ENCODE peak calls at places on chromosomes 7 and 10, in ten cellular contexts. L is activated T-helper 1 cell treated with anti-CD3 and anti-CD28 coated beads, Interleukin-2, amount 50 U/mL, for 16 hours; Q is naive thymus-derived CD8-positive, alpha-beta T cell; H is NCI-H2107; K is M059J; T is OCI-LY7; E is cardiac muscle cell; D is stimulated activated CD8-positive, alpha-beta memory T cell treated with anti-CD3 and anti-CD28 coated beads, Interleukin-15, amount 100 ng/mL, for 1 hour; U is memory B cell; C is NCI-H460. W is an unnamed sample.

GRCh38 chr7:16178069-16178468 is 243.3 kb downstream of the CRPPA start:
- DNase-seq in L (no peak), Q (no peak), H (no peak), K (no peak), T (no peak), E (no peak), D (no peak), U (no peak), C (no peak), W (no peak)

GRCh38 chr10:125103466-125104377 is 56.6 kb downstream of the CTBP2 start:
- DNase-seq in L (no peak), Q (no peak), H (peak; percentile 8), K (no peak), T (no peak), E (no peak), D (no peak), U (no peak), C (no peak), W (no peak)

GRCh38 chr10:132899751-132900065 is 42.7 kb downstream of the CFAP46 start:
- DNase-seq in L (no peak), Q (no peak), H (no peak), K (no peak), T (no peak), E (no peak), D (no peak), U (no peak), C (no peak), W (no peak)

GRCh38 chr7:151684408-151685175 is 164.9 kb upstream of the RHEB start:
- DNase-seq in L (no peak), Q (no peak), H (no peak), K (peak; percentile 48), T (no peak), E (no peak), D (no peak), U (no peak), C (no peak), W (peak; percentile 56)

GRCh38 chr7:14381306-14381705 is 391.8 kb upstream of the ETV1 start:
- DNase-seq in L (no peak), Q (no peak), H (no peak), K (peak; percentile 39), T (no peak), E (no peak), D (no peak), U (no peak), C (no peak), W (peak; percentile 81)

GRCh38 chr10:71274901-71275796 is 43.9 kb upstream of the SLC29A3 start:
- DNase-seq in L (no peak), Q (no peak), H (no peak), K (no peak), T (no peak), E (no peak), D (no peak), U (no peak), C (no peak), W (no peak)

GRCh38 chr7:101684980-101685323 is 55.9 kb upstream of the MYL10 start:
- DNase-seq in L (no peak), Q (no peak), H (no peak), K (no peak), T (no peak), E (no peak), D (no peak), U (no peak), C (no peak), W (no peak)

GRCh38 chr7:92740713-92741126 is 95.7 kb downstream of the CDK6 start:
- DNase-seq in L (no peak), Q (no peak), H (no peak), K (peak; percentile 96), T (no peak), E (no peak), D (no peak), U (no peak), C (no peak), W (peak; percentile 94)

GRCh38 chr10:34528320-34528719 is 286.8 kb downstream of the PARD3 start:
- DNase-seq in L (no peak), Q (no peak), H (peak; percentile 59), K (peak; percentile 95), T (no peak), E (no peak), D (no peak), U (no peak), C (peak; percentile 85), W (peak; percentile 96)

GRCh38 chr10:28595618-28596017 is 62.7 kb downstream of the WAC start:
- DNase-seq in L (no peak), Q (no peak), H (no peak), K (no peak), T (no peak), E (peak; percentile 25), D (no peak), U (no peak), C (no peak), W (no peak)

GRCh38 chr10:132845780-132846595 is 60.0 kb upstream of the NKX6-2 start:
- DNase-seq in L (no peak), Q (no peak), H (no peak), K (no peak), T (no peak), E (no peak), D (no peak), U (no peak), C (no peak), W (no peak)

GRCh38 chr10:128047991-128048826 is 78.0 kb downstream of the MKI67 start:
- DNase-seq in L (no peak), Q (peak; percentile 35), H (no peak), K (no peak), T (peak; percentile 74), E (peak; percentile 68), D (no peak), U (no peak), C (no peak), W (no peak)

GRCh38 chr10:8050561-8051108 is 3.9 kb upstream of the GATA3 start:
- DNase-seq in L (no peak), Q (peak; percentile 45), H (no peak), K (peak; percentile 69), T (no peak), E (no peak), D (no peak), U (no peak), C (no peak), W (peak; percentile 34)

GRCh38 chr7:14286036-14286435 is 296.6 kb upstream of the ETV1 start:
- DNase-seq in L (no peak), Q (no peak), H (no peak), K (no peak), T (no peak), E (no peak), D (no peak), U (no peak), C (no peak), W (peak; percentile 44)

GRCh38 chr10:128377988-128378387 is 251.8 kb upstream of the MKI67 start:
- DNase-seq in L (no peak), Q (no peak), H (no peak), K (no peak), T (no peak), E (no peak), D (no peak), U (no peak), C (no peak), W (no peak)

GRCh38 chr7:134798155-134798554 is 18.7 kb downstream of the CALD1 start:
- DNase-seq in L (no peak), Q (no peak), H (no peak), K (no peak), T (no peak), E (no peak), D (no peak), U (no peak), C (no peak), W (no peak)

GRCh38 chr10:77195101-77195500 is 442.5 kb downstream of the KCNMA1 start:
- DNase-seq in L (no peak), Q (no peak), H (no peak), K (peak; percentile 97), T (no peak), E (peak; percentile 27), D (no peak), U (no peak), C (no peak), W (peak; percentile 94)

GRCh38 chr10:44864042-44864436 is 47.1 kb upstream of the TMEM72 start:
- DNase-seq in L (no peak), Q (peak; percentile 12), H (no peak), K (no peak), T (no peak), E (peak; percentile 49), D (no peak), U (no peak), C (no peak), W (no peak)

GRCh38 chr7:26624839-26625238 is 239.6 kb downstream of the SKAP2 start:
- DNase-seq in L (no peak), Q (no peak), H (no peak), K (no peak), T (no peak), E (peak; percentile 86), D (no peak), U (no peak), C (no peak), W (no peak)

GRCh38 chr7:44415047-44415446 is 75.4 kb downstream of the NUDCD3 start:
- DNase-seq in L (no peak), Q (no peak), H (no peak), K (peak; percentile 95), T (no peak), E (no peak), D (no peak), U (no peak), C (no peak), W (peak; percentile 79)

GRCh38 chr7:2104716-2105115 is 128.0 kb downstream of the MAD1L1 start:
- DNase-seq in L (no peak), Q (no peak), H (no peak), K (no peak), T (no peak), E (no peak), D (no peak), U (no peak), C (no peak), W (no peak)

GRCh38 chr10:95341716-95342130 is 50.9 kb upstream of the PDLIM1 start:
- DNase-seq in L (no peak), Q (no peak), H (no peak), K (peak; percentile 90), T (no peak), E (no peak), D (no peak), U (no peak), C (no peak), W (peak; percentile 25)

GRCh38 chr10:48945441-48946143 is 6.0 kb upstream of the LRRC18 start:
- DNase-seq in L (no peak), Q (no peak), H (no peak), K (no peak), T (no peak), E (no peak), D (no peak), U (no peak), C (no peak), W (no peak)

GRCh38 chr10:44385726-44386438 is 985 bp upstream of the CXCL12 start:
- DNase-seq in L (no peak), Q (no peak), H (no peak), K (no peak), T (no peak), E (no peak), D (no peak), U (no peak), C (no peak), W (no peak)

GRCh38 chr10:35216303-35216905 is 89.8 kb downstream of the CREM start:
- DNase-seq in L (no peak), Q (no peak), H (no peak), K (peak; percentile 29), T (no peak), E (no peak), D (no peak), U (no peak), C (no peak), W (no peak)

GRCh38 chr10:20962165-20962564 is 65.1 kb upstream of the NEBL start:
- DNase-seq in L (no peak), Q (no peak), H (no peak), K (no peak), T (no peak), E (no peak), D (no peak), U (no peak), C (no peak), W (no peak)

GRCh38 chr7:143382791-143383641 is 1.9 kb downstream of the ZYX start:
- DNase-seq in L (no peak), Q (no peak), H (no peak), K (no peak), T (no peak), E (no peak), D (no peak), U (no peak), C (no peak), W (no peak)

GRCh38 chr10:132139526-132139925 is 47.2 kb upstream of the DPYSL4 start:
- DNase-seq in L (no peak), Q (no peak), H (no peak), K (no peak), T (no peak), E (no peak), D (no peak), U (no peak), C (no peak), W (no peak)